ENCODE peak calls at places on chromosome 10, in four cellular contexts. One of them, this sample, is unnamed.

GRCh38 chr10:110755781-110756180 is 111.6 kb downstream of the RBM20 start:
- DNase-seq in H1: no peak
- DNase-seq in GM12878: no peak
- DNase-seq in HepG2: no peak
- DNase-seq in this sample: no peak

GRCh38 chr10:97726636-97727178 is 10.2 kb upstream of the ZFYVE27 start:
- DNase-seq in H1: no peak
- DNase-seq in GM12878: no peak
- DNase-seq in HepG2: peak; percentile 59
- DNase-seq in this sample: no peak

GRCh38 chr10:23338886-23339285 is 5.7 kb downstream of the C10orf67 start:
- DNase-seq in H1: no peak
- DNase-seq in GM12878: no peak
- DNase-seq in HepG2: no peak
- DNase-seq in this sample: no peak

GRCh38 chr10:78634835-78635234 is 433.9 kb upstream of the ZMIZ1 start:
- DNase-seq in H1: no peak
- DNase-seq in GM12878: no peak
- DNase-seq in HepG2: no peak
- DNase-seq in this sample: no peak

GRCh38 chr10:126904493-126904806 is 778 bp upstream of the DOCK1 start:
- DNase-seq in H1: no peak
- DNase-seq in GM12878: no peak
- DNase-seq in HepG2: no peak
- DNase-seq in this sample: no peak

GRCh38 chr10:52818019-52818418 is 45.4 kb upstream of the MBL2 start:
- DNase-seq in H1: peak; percentile 39
- DNase-seq in GM12878: peak; percentile 37
- DNase-seq in HepG2: peak; percentile 51
- DNase-seq in this sample: peak; percentile 43

GRCh38 chr10:42755028-42755451 is 27.6 kb upstream of the BMS1 start:
- DNase-seq in H1: no peak
- DNase-seq in GM12878: no peak
- DNase-seq in HepG2: no peak
- DNase-seq in this sample: no peak

GRCh38 chr10:88343761-88344484 is 239.2 kb downstream of the RNLS start:
- DNase-seq in H1: no peak
- DNase-seq in GM12878: no peak
- DNase-seq in HepG2: no peak
- DNase-seq in this sample: no peak

GRCh38 chr10:71666607-71667373 is 52.8 kb downstream of the C10orf105 start:
- DNase-seq in H1: no peak
- DNase-seq in GM12878: peak; percentile 5
- DNase-seq in HepG2: no peak
- DNase-seq in this sample: no peak

GRCh38 chr10:35423505-35424306 is 87.4 kb downstream of the CCNY start:
- DNase-seq in H1: no peak
- DNase-seq in GM12878: no peak
- DNase-seq in HepG2: no peak
- DNase-seq in this sample: no peak
- TF ChIP-seq SUZ12 in H1: no peak
- TF ChIP-seq SUZ12 in GM12878: no peak
- TF ChIP-seq SUZ12 in HepG2: no peak
- TF ChIP-seq SUZ12 in this sample: no peak

DNA sequence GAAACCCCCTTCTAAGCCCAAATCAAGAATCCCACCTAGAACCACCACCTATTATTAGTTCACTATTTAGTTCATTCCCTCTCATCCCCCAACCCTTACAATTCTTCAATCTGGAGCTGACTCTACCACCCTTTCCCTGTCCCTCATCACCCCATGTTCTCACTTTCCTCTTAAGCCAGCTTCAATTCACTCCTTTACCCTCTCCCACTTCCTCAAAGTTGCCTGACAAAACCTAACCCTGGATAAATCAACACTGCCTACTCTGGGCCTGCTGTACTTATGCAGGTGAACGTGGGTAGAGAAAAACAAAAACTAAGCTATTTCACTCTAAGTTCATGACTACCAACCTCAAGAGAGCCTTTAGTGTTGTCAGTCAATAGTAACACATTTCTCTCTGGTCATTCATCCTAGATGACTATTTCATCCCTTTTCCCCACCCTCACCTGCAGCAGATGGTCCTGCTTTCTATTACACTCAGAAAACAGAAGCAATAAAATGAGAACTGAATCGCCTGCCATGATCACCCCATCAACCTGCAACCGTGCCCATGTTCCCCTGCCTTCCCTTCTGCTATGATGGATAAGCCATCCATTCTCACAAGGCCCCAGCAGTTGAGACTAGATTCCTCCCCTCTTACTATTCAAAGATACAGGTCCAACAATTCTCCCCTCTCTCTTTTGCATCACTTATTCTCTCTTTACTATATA is 52.6 kb downstream of the ARHGAP21 start:
- DNase-seq in H1: no peak
- DNase-seq in GM12878: no peak
- DNase-seq in HepG2: no peak
- DNase-seq in this sample: no peak
- TF ChIP-seq ZNF274 in H1: no peak
- TF ChIP-seq ZNF274 in GM12878: no peak
- TF ChIP-seq ZNF274 in HepG2: no peak
- TF ChIP-seq ZNF274 in this sample: no peak

GRCh38 chr10:118256825-118257570 is 85.1 kb downstream of the FAM204A start:
- DNase-seq in H1: no peak
- DNase-seq in GM12878: no peak
- DNase-seq in HepG2: no peak
- DNase-seq in this sample: no peak
- TF ChIP-seq YY1 in H1: no peak
- TF ChIP-seq YY1 in GM12878: no peak
- TF ChIP-seq YY1 in HepG2: no peak
- TF ChIP-seq YY1 in this sample: no peak

DNA sequence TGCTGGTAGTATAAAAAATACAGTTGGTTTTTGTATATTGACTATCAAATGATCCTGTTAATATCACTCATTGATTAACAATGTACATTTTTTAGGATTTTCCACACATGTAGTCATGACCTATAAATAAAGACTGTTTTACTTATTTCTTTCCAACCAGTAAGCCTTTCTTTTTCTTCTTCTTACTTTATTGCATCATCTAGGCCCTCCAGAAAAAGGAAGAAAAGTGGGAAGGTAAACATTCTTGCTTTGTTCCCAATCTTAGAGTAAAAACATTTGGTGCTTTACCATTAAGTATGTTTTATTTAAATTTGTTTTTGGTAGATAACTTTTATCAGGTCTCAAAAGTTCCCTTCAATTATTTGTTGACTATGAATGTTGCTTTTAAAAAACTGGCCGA is 47.1 kb upstream of the CCNY start:
- DNase-seq in H1: no peak
- DNase-seq in GM12878: no peak
- DNase-seq in HepG2: no peak
- DNase-seq in this sample: no peak
- TF ChIP-seq SUZ12 in H1: no peak
- TF ChIP-seq SUZ12 in GM12878: no peak
- TF ChIP-seq SUZ12 in HepG2: no peak
- TF ChIP-seq SUZ12 in this sample: no peak

DNA sequence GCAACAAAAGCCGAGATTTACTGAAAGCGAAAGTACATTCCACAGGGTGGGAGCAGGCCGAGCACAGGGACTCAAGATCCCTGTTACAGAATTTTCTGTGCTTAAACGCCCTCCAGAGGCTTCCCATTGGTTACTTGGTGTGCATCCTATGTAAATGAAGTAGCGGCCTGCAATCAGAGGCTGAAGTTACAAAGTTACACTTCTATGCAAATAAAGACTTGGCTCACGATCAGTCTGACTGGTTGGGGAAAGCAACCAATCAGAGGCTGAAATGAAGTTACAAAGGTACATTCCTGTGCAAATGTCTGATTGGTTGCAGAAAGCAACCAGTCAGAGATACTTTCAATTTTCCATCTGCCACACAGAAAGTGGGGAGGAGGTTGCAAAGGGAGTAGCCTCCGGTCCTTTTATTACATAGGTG is 4.1 kb downstream of the ACBD7 start:
- DNase-seq in H1: peak; percentile 54
- DNase-seq in GM12878: no peak
- DNase-seq in HepG2: peak; percentile 98
- DNase-seq in this sample: no peak
- TF ChIP-seq ZNF274 in H1: no peak
- TF ChIP-seq ZNF274 in GM12878: no peak
- TF ChIP-seq ZNF274 in HepG2: no peak
- TF ChIP-seq ZNF274 in this sample: no peak

DNA sequence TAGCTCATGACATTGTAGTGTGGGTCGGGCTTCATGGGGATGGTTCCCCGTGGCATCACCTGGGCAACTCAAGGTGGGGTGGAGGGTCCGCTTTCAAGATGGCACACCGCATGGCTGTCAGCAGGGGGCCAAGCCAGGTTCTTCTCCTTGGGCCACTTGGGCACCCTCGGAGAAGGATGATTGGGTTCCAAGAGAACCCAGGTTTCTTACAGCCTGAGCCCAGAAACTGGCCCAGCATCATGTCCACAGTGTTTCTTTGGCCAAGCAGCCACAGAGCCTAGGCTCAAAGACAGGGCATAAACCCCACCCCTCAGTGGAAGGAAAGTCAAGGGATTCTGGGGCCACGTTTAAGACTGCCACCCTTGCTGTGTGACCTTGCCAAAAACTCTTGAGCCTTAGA is 110.6 kb downstream of the PTPN20 start:
- DNase-seq in H1: no peak
- DNase-seq in GM12878: no peak
- DNase-seq in HepG2: no peak
- DNase-seq in this sample: no peak
- TF ChIP-seq YY1 in H1: no peak
- TF ChIP-seq YY1 in GM12878: no peak
- TF ChIP-seq YY1 in HepG2: no peak
- TF ChIP-seq YY1 in this sample: no peak

DNA sequence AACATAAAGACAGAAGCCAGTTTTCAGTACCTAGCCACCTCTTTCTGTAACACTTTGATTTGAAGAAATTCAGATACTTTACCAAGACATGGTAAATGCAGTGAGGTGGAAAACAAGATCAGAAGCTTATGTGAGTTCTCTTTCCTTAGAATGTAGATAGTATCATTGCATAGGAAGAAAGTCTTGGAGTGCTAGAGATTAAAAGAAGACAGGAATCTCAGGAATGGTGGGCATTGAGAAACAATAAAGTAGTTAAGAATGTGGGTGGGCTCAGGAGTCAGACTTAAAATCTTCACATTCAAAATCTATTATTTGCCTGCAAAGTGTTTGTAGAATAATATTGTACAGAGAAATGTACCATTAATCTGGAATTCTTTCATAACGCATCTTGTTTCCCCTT is 58.9 kb downstream of the POLL start:
- DNase-seq in H1: no peak
- DNase-seq in GM12878: no peak
- DNase-seq in HepG2: no peak
- DNase-seq in this sample: no peak
- TF ChIP-seq SUZ12 in H1: no peak
- TF ChIP-seq SUZ12 in GM12878: no peak
- TF ChIP-seq SUZ12 in HepG2: no peak
- TF ChIP-seq SUZ12 in this sample: no peak

DNA sequence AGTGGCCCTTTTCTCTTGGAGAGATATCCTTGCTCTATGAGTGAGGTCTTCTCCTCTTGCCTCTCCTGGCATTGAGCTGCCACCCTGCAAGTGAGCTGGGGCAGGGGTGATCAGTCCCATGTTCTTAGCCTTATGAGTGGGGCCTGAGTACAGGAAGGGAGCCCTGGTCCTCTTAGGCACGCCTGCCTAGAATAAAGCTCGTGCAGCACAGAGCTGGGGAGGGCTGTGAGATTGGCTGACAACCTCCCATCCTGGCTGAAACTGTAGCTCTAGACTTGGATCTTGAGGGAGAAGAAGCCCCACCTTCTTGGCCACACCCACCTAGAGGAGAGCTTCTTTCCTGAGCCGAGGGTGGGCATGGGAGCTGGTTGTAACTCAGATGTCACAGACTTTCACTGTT is 305.0 kb upstream of the ZNF32 start:
- DNase-seq in H1: no peak
- DNase-seq in GM12878: no peak
- DNase-seq in HepG2: no peak
- DNase-seq in this sample: no peak
- TF ChIP-seq ZNF274 in H1: no peak
- TF ChIP-seq ZNF274 in GM12878: no peak
- TF ChIP-seq ZNF274 in HepG2: no peak
- TF ChIP-seq ZNF274 in this sample: no peak

GRCh38 chr10:17001297-17001744 is 128.3 kb downstream of the CUBN start:
- DNase-seq in H1: no peak
- DNase-seq in GM12878: no peak
- DNase-seq in HepG2: no peak
- DNase-seq in this sample: no peak

GRCh38 chr10:16996530-16996964 is 133.1 kb downstream of the CUBN start:
- DNase-seq in H1: no peak
- DNase-seq in GM12878: no peak
- DNase-seq in HepG2: no peak
- DNase-seq in this sample: no peak

GRCh38 chr10:17001961-17002749 is 127.5 kb downstream of the CUBN start:
- DNase-seq in H1: no peak
- DNase-seq in GM12878: no peak
- DNase-seq in HepG2: no peak
- DNase-seq in this sample: no peak

GRCh38 chr10:17003151-17003550 is 126.5 kb downstream of the CUBN start:
- DNase-seq in H1: no peak
- DNase-seq in GM12878: no peak
- DNase-seq in HepG2: no peak
- DNase-seq in this sample: no peak

DNA sequence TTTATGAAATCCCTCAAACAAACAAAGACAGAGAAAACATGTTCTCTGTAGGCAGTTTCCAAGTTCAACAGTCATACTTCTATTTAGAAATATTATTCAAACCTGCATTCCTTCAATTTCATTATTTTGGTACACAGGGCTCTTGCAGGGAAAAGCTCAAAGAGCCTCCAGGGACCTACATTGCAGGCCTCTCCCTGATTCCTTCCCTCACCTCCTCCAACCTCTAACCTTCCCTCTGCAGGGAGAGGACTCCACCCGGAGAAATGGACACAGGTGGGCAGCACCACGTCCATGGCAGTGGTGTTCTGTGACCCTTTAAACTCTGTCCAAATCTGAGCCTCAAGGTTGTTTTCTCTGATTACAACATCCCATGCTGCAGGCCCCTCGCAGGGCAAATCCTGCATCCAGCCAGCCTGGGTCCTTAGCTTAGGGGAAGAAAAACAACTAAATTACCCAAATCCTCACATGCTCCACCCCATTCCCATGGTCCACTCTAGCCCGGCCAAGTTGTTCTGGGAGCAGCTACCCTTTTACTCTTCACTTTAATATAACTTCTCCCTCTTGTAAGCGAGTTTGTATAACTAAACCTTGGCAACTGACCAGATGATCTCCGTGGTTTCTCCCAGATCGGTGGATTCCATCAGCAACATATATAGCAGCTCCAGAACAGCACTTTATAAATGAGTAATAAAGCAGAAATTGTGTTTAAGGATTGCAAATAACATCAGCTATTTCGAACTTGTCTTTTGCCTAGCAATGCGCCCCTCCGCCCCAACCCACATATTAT is 129.8 kb downstream of the CUBN start:
- DNase-seq in H1: no peak
- DNase-seq in GM12878: no peak
- DNase-seq in HepG2: no peak
- DNase-seq in this sample: no peak
- TF ChIP-seq YY1 in H1: no peak
- TF ChIP-seq YY1 in GM12878: no peak
- TF ChIP-seq YY1 in HepG2: no peak
- TF ChIP-seq YY1 in this sample: no peak